ENCODE peak calls at places on chromosomes 5 and 9, in four cellular contexts. C is brain microvascular endothelial cell, F is osteocyte, K is progenitor cell of endocrine pancreas. Q is an unnamed sample.

GRCh38 chr5:112691758-112692157 is 45.9 kb upstream of the APC start:
- DNase-seq in C (peak; percentile 11), F (no peak), K (no peak), Q (no peak)

GRCh38 chr5:36530249-36530648 is 76.2 kb upstream of the SLC1A3 start:
- DNase-seq in C (no peak), F (no peak), K (no peak), Q (no peak)

GRCh38 chr9:112945620-112946208 is 55.0 kb upstream of the SLC46A2 start:
- DNase-seq in C (no peak), F (no peak), K (peak; percentile 37), Q (peak; percentile 12)

GRCh38 chr5:77230727-77231469 is 20.4 kb downstream of the PDE8B start:
- DNase-seq in C (peak; percentile 36), F (no peak), K (no peak), Q (no peak)

GRCh38 chr9:113675475-113675941 is 200.6 kb upstream of the ZNF618 start:
- DNase-seq in C (peak; percentile 99), F (no peak), K (no peak), Q (no peak)

GRCh38 chr5:54610197-54610898 is 92.8 kb downstream of the SNX18 start:
- DNase-seq in C (no peak), F (no peak), K (no peak), Q (no peak)

GRCh38 chr5:112077180-112077579 is 320.2 kb upstream of the NREP start:
- DNase-seq in C (peak; percentile 14), F (no peak), K (no peak), Q (no peak)

GRCh38 chr5:174610968-174611367 is 113.4 kb upstream of the MSX2 start:
- DNase-seq in C (no peak), F (no peak), K (no peak), Q (no peak)

GRCh38 chr5:158421329-158421728 is 562.4 kb upstream of the CLINT1 start:
- DNase-seq in C (no peak), F (no peak), K (no peak), Q (peak; percentile 3)

GRCh38 chr5:93571111-93571977 is 9.7 kb downstream of the NR2F1-AS1 start:
- DNase-seq in C (no peak), F (no peak), K (no peak), Q (no peak)

GRCh38 chr9:134165357-134166315 is 1.3 kb upstream of the RNU6ATAC start:
- DNase-seq in C (no peak), F (no peak), K (no peak), Q (no peak)

GRCh38 chr5:4410151-4410550 is 730.0 kb upstream of the ADAMTS16 start:
- DNase-seq in C (no peak), F (no peak), K (no peak), Q (no peak)

GRCh38 chr9:103335461-103335860 is 340.3 kb downstream of the CYLC2 start:
- DNase-seq in C (no peak), F (no peak), K (no peak), Q (no peak)

GRCh38 chr5:147671365-147671764 is 111.2 kb downstream of the JAKMIP2 start:
- DNase-seq in C (no peak), F (no peak), K (no peak), Q (no peak)

GRCh38 chr5:149108651-149109280 is 32.5 kb upstream of the ABLIM3 start:
- DNase-seq in C (no peak), F (no peak), K (no peak), Q (no peak)

GRCh38 chr9:6096821-6097220 is 81.4 kb upstream of the RANBP6 start:
- DNase-seq in C (peak; percentile 16), F (no peak), K (no peak), Q (no peak)

GRCh38 chr5:16135506-16135905 is 44.1 kb downstream of the MARCHF11 start:
- DNase-seq in C (no peak), F (no peak), K (no peak), Q (no peak)

GRCh38 chr9:137212520-137212919 is 7.0 kb downstream of the NDOR1 start:
- DNase-seq in C (no peak), F (no peak), K (no peak), Q (no peak)

GRCh38 chr5:132487841-132488555 is 2.6 kb downstream of the IRF1 start:
- DNase-seq in C (no peak), F (no peak), K (no peak), Q (no peak)

GRCh38 chr5:149284501-149284900 is 12.8 kb downstream of the AFAP1L1 start:
- DNase-seq in C (peak; percentile 14), F (no peak), K (no peak), Q (no peak)

GRCh38 chr5:172496671-172497371 is 42.5 kb upstream of the SH3PXD2B start:
- DNase-seq in C (peak; percentile 43), F (peak; percentile 81), K (no peak), Q (no peak)

GRCh38 chr5:2904956-2905355 is 153.5 kb upstream of the IRX2 start:
- DNase-seq in C (no peak), F (peak; percentile 72), K (no peak), Q (no peak)

GRCh38 chr5:149310947-149311675 is 34.2 kb upstream of the GRPEL2 start:
- DNase-seq in C (peak; percentile 83), F (no peak), K (no peak), Q (peak; percentile 40)

GRCh38 chr5:41413067-41413466 is 97.3 kb downstream of the PLCXD3 start:
- DNase-seq in C (no peak), F (no peak), K (no peak), Q (no peak)

GRCh38 chr5:42612997-42613396 is 143.6 kb upstream of the CCDC152 start:
- DNase-seq in C (peak; percentile 12), F (no peak), K (no peak), Q (no peak)

GRCh38 chr9:4068914-4069313 is 231.0 kb downstream of the GLIS3 start:
- DNase-seq in C (no peak), F (no peak), K (no peak), Q (no peak)

GRCh38 chr5:126499742-126500396 is 76.7 kb downstream of the GRAMD2B start:
- DNase-seq in C (no peak), F (no peak), K (no peak), Q (no peak)

GRCh38 chr9:20040991-20041606 is 252.3 kb upstream of the SLC24A2 start:
- DNase-seq in C (no peak), F (no peak), K (no peak), Q (no peak)

GRCh38 chr5:14821721-14822120 is 49.9 kb downstream of the ANKH start:
- DNase-seq in C (no peak), F (no peak), K (no peak), Q (no peak)

GRCh38 chr5:68176802-68177479 is 38.6 kb upstream of the PIK3R1 start:
- DNase-seq in C (no peak), F (no peak), K (no peak), Q (no peak)

GRCh38 chr9:108784998-108785397 is 70.8 kb downstream of the ACTL7B start:
- DNase-seq in C (peak; percentile 24), F (no peak), K (no peak), Q (no peak)

GRCh38 chr9:13278368-13279246 is 885 bp downstream of the MPDZ start:
- DNase-seq in C (peak; percentile 87), F (peak; percentile 84), K (peak; percentile 38), Q (peak; percentile 57)
- TF ChIP-seq CTCF in C (peak; percentile 41), F (peak; percentile 34), K (peak; percentile 23), Q (no peak)

DNA sequence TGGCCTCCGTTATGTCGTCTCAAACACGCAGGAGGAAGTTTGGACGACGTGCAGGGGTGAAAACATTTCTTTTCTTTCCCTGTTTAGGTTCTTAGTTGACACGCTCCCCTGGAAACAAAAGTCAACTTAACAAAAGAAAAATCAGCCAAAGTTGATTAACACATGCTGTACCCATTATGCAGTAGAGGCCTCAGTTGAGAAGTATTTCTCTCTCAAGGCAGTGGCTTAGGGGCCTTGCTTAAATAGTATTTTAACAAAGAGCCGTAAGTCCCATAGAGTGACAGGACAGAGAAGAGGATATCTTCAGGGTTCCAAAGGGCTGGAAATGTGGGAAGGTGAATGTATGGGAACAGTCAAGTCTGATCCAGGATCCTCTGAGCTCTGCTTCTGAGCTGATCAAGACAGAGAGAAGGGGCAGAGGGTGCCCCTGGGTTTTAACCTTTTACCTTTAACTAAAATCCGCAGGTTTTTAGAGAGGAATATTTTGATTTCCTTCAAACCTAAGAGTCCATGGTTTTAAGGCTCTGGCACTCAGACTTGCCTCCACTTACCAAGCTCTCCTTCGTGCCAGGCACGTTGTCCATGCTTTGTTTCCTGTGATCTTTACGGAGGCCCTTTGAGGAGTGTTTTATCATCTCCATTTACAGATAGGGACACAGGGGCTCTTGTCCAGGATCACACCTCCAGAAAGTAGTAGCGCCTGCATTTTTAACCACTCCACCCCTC is 629 bp upstream of the CD74 start:
- DNase-seq in C (no peak), F (no peak), K (no peak), Q (no peak)
- TF ChIP-seq CTCF in C (no peak), F (no peak), K (no peak), Q (no peak)

DNA sequence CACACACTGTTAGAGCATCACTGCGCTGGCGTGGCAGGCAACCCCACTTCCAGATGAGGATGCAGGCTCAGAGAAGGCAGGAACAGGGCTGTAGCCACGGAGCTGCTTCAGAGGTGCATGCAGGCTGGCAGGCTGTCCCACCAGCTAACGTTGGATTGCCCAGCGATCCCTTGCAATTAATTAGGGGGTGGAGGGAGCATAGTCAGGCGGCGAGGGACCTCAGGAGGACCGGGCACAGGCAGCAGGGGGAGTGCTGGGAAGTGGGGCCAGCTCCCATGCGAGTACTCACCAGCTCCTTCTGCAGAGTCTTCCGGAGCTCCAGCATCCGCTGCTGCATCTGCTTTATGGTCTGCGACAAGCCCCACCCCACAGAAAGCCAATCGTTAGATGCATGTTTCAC is 20.3 kb downstream of the ARPC5L start:
- DNase-seq in C (no peak), F (no peak), K (no peak), Q (peak; percentile 13)
- TF ChIP-seq CTCF in C (no peak), F (no peak), K (no peak), Q (no peak)

GRCh38 chr5:176646049-176646706 is 1.1 kb upstream of the TSPAN17 start:
- DNase-seq in C (no peak), F (no peak), K (no peak), Q (no peak)

GRCh38 chr5:176646707-176647029 is 616 bp upstream of the TSPAN17 start:
- DNase-seq in C (no peak), F (no peak), K (no peak), Q (no peak)

GRCh38 chr5:176647870-176648466 is 684 bp downstream of the TSPAN17 start:
- DNase-seq in C (no peak), F (no peak), K (no peak), Q (peak; percentile 33)

GRCh38 chr5:176648467-176649194 is 1.3 kb downstream of the TSPAN17 start:
- DNase-seq in C (no peak), F (no peak), K (no peak), Q (no peak)

DNA sequence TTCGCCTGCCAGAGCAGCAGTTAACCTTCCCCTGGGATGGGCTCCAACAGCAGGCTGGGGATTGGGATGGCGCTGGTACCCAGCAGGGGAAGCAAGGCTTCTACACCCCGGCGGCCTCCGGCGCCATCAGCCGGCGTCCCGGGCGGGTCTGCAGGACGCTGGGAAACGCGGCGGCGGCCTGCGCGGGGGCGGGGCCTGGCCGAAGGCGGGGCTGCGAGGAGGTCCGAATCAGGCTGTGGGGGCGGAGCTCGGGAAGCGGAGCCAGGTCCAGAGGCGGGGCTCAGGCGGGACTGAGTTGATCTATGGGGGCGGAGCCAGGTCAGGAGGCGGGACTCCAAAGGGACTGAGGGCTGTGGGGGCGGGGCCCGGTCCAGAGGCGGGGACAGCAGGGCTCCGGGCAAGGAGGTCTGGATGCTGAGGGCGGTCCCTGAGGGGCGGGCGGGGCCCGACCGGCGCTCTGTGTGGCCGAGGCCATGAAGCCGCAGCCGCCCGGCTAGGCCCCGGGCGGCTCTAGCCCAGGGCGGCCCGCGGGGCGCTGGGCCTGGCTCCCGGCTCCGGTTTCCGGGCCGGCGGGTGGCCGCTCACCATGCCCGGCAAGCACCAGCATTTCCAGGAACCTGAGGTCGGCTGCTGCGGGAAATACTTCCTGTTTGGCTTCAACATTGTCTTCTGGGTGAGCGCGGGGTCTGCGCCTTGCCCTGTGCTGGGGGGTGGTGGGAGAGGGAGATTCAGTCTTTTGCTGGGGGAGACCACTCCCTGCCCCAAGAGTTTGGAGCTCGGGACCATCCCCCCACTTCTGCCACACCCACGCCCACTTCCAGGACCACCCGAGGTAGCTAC is at the start of gene TSPAN17:
- DNase-seq in C (peak; percentile 99), F (peak; percentile 100), K (peak; percentile 100), Q (peak; percentile 100)
- TF ChIP-seq CTCF in C (peak; percentile 33), F (peak; percentile 39), K (no peak), Q (no peak)